ENCODE peak calls at places on chromosome 17, in four cellular contexts. U is PC-3, P is A549, J is IMR-90. F is an unnamed sample.

GRCh38 chr17:62720126-62720850 is 87.8 kb downstream of the MARCHF10 start:
- DNase-seq in U (peak; percentile 64), J (no peak), P (peak; percentile 63), F (no peak)

GRCh38 chr17:65374966-65375365 is 186.5 kb downstream of the AXIN2 start:
- DNase-seq in U (no peak), J (no peak), P (no peak), F (no peak)

GRCh38 chr17:58323420-58324408 is 4.9 kb downstream of the TSPOAP1 start:
- DNase-seq in U (no peak), J (no peak), P (no peak), F (no peak)

GRCh38 chr17:62666801-62667591 is 39.5 kb downstream of the MRC2 start:
- DNase-seq in P (no peak), U (no peak), J (no peak), F (no peak)

GRCh38 chr17:72985882-72986720 is 106.4 kb downstream of the SLC39A11 start:
- DNase-seq in U (peak; percentile 88), P (peak; percentile 93), J (peak; percentile 80), F (peak; percentile 58)

GRCh38 chr17:6608321-6608720 is 32.2 kb downstream of the KIAA0753 start:
- DNase-seq in U (peak; percentile 84), P (peak; percentile 51), J (peak; percentile 41), F (peak; percentile 70)

GRCh38 chr17:7281953-7282751 is 634 bp downstream of the SLC2A4 start:
- DNase-seq in J (no peak), P (no peak), U (no peak), F (no peak)

GRCh38 chr17:76076765-76077581 is 2.0 kb upstream of the ZACN start:
- DNase-seq in J (peak; percentile 41), P (no peak), U (no peak), F (peak; percentile 40)

GRCh38 chr17:67565068-67565467 is 152.7 kb upstream of the NOL11 start:
- DNase-seq in P (no peak), U (no peak), J (no peak), F (no peak)

GRCh38 chr17:19369107-19369778 is 6.7 kb upstream of the B9D1 start:
- DNase-seq in J (no peak), P (no peak), U (no peak), F (no peak)

GRCh38 chr17:67365762-67366192 is 600 bp downstream of the PSMD12 start:
- DNase-seq in P (no peak), U (peak; percentile 58), J (peak; percentile 78), F (peak; percentile 55)

GRCh38 chr17:43823350-43824084 is 9.4 kb downstream of the MPP3 start:
- DNase-seq in P (no peak), J (no peak), U (no peak), F (no peak)

GRCh38 chr17:37124074-37124824 is 175.5 kb downstream of the AATF start:
- DNase-seq in J (peak; percentile 67), P (no peak), U (no peak), F (no peak)

GRCh38 chr17:60066576-60066975 is 12.1 kb downstream of the HEATR6 start:
- DNase-seq in J (no peak), U (no peak), P (no peak), F (no peak)

GRCh38 chr17:71801301-71801700 is 319.5 kb upstream of the SOX9 start:
- DNase-seq in J (no peak), P (no peak), U (no peak), F (no peak)

GRCh38 chr17:9703781-9704082 is 58.4 kb downstream of the USP43 start:
- DNase-seq in J (no peak), U (no peak), P (no peak), F (no peak)

GRCh38 chr17:72126575-72127486 is 6.0 kb downstream of the SOX9 start:
- DNase-seq in P (peak; percentile 81), U (peak; percentile 91), J (peak; percentile 83), F (peak; percentile 88)

GRCh38 chr17:16988749-16989229 is 16.9 kb upstream of the TNFRSF13B start:
- DNase-seq in P (no peak), J (no peak), U (no peak), F (no peak)

GRCh38 chr17:35052780-35053179 is 10.7 kb downstream of the RFFL start:
- DNase-seq in U (no peak), P (no peak), J (no peak), F (no peak)

GRCh38 chr17:45432405-45433113 is at the start of gene ARHGAP27:
- DNase-seq in P (no peak), U (peak; percentile 82), J (no peak), F (peak; percentile 39)

GRCh38 chr17:2022647-2023046 is 2.5 kb downstream of the RTN4RL1 start:
- DNase-seq in U (no peak), P (no peak), J (no peak), F (no peak)

GRCh38 chr17:7580631-7581554 is 1.5 kb downstream of the CD68 start:
- DNase-seq in P (no peak), J (no peak), U (no peak), F (peak; percentile 70)

GRCh38 chr17:70961341-70961740 is 792.0 kb downstream of the KCNJ2 start:
- DNase-seq in J (peak; percentile 24), U (no peak), P (no peak), F (no peak)

GRCh38 chr17:29661220-29661619 is 38.5 kb upstream of the CORO6 start:
- DNase-seq in J (no peak), P (no peak), U (no peak), F (no peak)

GRCh38 chr17:59456923-59457615 is 108.3 kb upstream of the DHX40 start:
- DNase-seq in U (no peak), P (no peak), J (no peak), F (no peak)

GRCh38 chr17:8436169-8436932 is 667 bp downstream of the NDEL1 start:
- DNase-seq in P (peak; percentile 85), U (peak; percentile 31), J (peak; percentile 56), F (peak; percentile 59)

GRCh38 chr17:37608369-37609169 is 649 bp downstream of the SYNRG start:
- DNase-seq in J (peak; percentile 48), U (peak; percentile 2), P (peak; percentile 61), F (peak; percentile 20)

GRCh38 chr17:76735006-76735405 is 2.1 kb downstream of the SRSF2 start:
- DNase-seq in J (peak; percentile 53), U (peak; percentile 44), P (no peak), F (peak; percentile 46)

GRCh38 chr17:60322056-60322387 is 69.9 kb downstream of the USP32 start:
- DNase-seq in P (no peak), J (no peak), U (no peak), F (no peak)

GRCh38 chr17:27319536-27320221 is 25.8 kb downstream of the WSB1 start:
- DNase-seq in P (no peak), U (no peak), J (peak; percentile 48), F (no peak)

GRCh38 chr17:80720624-80721577 is 176.3 kb downstream of the RPTOR start:
- DNase-seq in J (peak; percentile 86), P (peak; percentile 74), U (peak; percentile 97), F (peak; percentile 82)

GRCh38 chr17:13750783-13751484 is 149.2 kb upstream of the HS3ST3A1 start:
- DNase-seq in U (peak; percentile 78), J (peak; percentile 21), P (no peak), F (no peak)

GRCh38 chr17:58507123-58507634 is 7.3 kb downstream of the MTMR4 start:
- DNase-seq in J (no peak), U (no peak), P (no peak), F (no peak)

GRCh38 chr17:19551148-19551547 is 17.5 kb downstream of the SLC47A1 start:
- DNase-seq in J (no peak), U (peak; percentile 12), P (no peak), F (no peak)

GRCh38 chr17:62968445-62968923 is 2.4 kb downstream of the TANC2 start:
- DNase-seq in U (peak; percentile 96), J (peak; percentile 94), P (peak; percentile 98), F (peak; percentile 86)

GRCh38 chr17:57020208-57020607 is 42.3 kb downstream of the SCPEP1 start:
- DNase-seq in J (no peak), U (no peak), P (no peak), F (no peak)
- H3K4me2 ChIP-seq in J (no peak overlapping the region), U (no peak overlapping the region), P (no peak overlapping the region), F (no peak overlapping the region)

DNA sequence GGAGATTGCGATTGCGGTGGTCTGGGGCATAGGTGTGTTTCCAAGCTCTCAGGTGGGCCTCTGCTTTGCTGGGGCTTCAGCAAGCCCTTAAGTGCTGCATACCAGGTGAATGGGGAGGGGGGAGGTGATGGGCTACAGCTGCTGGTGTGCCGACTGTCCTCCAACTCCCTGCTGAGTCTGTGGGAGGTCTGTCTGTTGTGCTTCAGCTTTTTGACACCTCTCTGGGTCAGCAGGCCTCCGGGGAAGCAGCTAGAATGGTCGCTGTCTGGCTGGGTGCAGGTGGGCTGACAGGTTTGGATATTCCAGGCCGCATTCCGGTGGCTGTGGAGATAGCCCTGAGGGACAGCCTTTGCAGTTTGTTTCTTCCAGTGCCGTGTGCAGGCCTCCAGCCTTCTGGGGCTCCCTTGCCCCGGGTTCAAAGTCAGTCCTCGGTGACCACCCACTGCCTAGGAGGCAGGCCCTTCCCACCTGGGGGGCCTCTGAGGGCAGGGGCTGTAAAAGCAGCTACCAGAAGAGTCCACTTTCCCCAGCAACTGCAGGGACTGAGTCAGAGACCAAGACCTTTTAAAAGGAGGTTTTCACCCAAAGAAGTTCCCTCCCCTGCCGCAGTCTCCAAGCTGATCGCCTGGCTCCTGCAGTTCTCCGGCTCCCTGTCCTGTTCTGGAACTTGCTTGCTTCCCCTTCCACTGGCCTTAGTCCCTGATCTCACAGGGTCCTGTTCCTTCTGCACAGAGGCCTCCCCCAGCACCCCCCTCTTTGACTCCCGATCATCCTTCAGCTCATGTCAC is 2.0 kb upstream of the TTYH2 start:
- DNase-seq in U (peak; percentile 28), J (no peak), P (no peak), F (no peak)
- H3K4me1 ChIP-seq in U (peaks cover 45% of the 10 kb centered on the region), J (peaks cover 13% of the 10 kb centered on the region), P (peaks cover 48% of the 10 kb centered on the region), F (peaks cover 53% of the 10 kb centered on the region)

DNA sequence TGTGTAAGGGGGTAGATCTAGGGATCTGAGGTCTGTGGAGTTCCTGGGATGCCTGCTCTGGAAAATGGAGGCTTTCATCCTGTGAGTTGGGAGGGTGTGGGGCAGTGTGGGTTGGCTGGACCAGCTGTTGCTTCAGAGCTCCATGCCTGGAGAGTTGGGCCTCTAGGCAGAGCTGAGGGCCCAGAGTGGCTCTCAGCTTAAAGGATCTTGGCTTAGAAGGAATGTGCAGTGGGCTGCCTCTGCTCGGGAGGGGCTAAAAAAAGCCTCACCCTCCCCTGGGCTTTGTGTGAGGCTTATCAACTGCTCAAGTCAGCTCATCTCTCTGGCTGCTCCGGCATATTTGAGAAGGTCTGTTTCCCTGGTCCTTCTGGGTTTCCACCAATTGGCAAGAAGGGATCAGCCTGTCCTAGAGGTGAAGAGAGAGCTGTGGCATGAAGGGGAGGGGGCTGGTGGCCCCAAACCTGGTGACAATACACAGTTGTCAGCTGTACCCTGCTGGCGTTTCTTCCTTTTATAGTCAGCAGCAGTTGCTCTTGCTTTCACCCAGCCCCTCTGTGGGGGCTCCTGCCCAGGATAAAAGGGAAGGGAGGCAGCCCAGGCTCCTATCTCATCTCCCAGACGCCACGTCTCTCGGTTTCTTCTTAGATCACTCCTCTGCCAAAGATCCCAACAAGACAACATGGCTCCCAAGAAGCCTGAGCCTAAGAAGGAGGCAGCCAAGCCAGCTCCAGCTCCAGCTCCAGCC is at the start of gene MYL4:
- DNase-seq in P (no peak), U (no peak), J (no peak), F (no peak)
- H3K4me2 ChIP-seq in P (no peak within 1 kb of the TSS), U (no peak within 1 kb of the TSS), J (no peak within 1 kb of the TSS), F (no peak within 1 kb of the TSS)

GRCh38 chr17:82272495-82273326 is 789 bp downstream of the CSNK1D start:
- DNase-seq in J (no peak), U (no peak), P (peak; percentile 59), F (no peak)

GRCh38 chr17:82269138-82269881 is 4.2 kb downstream of the CSNK1D start:
- DNase-seq in P (no peak), J (no peak), U (no peak), F (no peak)

GRCh38 chr17:82271401-82271800 is 2.1 kb downstream of the CSNK1D start:
- DNase-seq in P (no peak), U (no peak), J (no peak), F (no peak)

GRCh38 chr17:82269882-82270500 is 3.5 kb downstream of the CSNK1D start:
- DNase-seq in U (no peak), P (no peak), J (no peak), F (no peak)

GRCh38 chr17:82270651-82271050 is 2.8 kb downstream of the CSNK1D start:
- DNase-seq in J (no peak), P (no peak), U (no peak), F (no peak)
- H3K4me1 ChIP-seq in J (peaks cover 44% of the 10 kb centered on the region), P (peaks cover 72% of the 10 kb centered on the region), U (peaks cover 65% of the 10 kb centered on the region), F (peaks cover 54% of the 10 kb centered on the region)

F was measured in mammary epithelial cell.